ENCODE peak calls at places on chromosomes 13 and 19, in four cellular contexts. U is mucosa of descending colon, R is foreskin fibroblast, I is stomach. L is an unnamed sample.

GRCh38 chr13:37645181-37645580 is 46.6 kb upstream of the POSTN start:
- DNase-seq in U (no peak), R (no peak), I (no peak), L (no peak)

GRCh38 chr19:15251749-15252397 is 19.6 kb upstream of the EPHX3 start:
- DNase-seq in U (peak), R (peak), I (peak), L (no peak)

GRCh38 chr13:50955212-50955611 is 45.6 kb downstream of the RNASEH2B start:
- DNase-seq in U (no peak), R (no peak), I (no peak), L (no peak)

GRCh38 chr13:49298903-49299605 is 51.3 kb downstream of the CDADC1 start:
- DNase-seq in U (no peak), R (no peak), I (no peak), L (no peak)

GRCh38 chr13:96730676-96731075 is 263.6 kb downstream of the OXGR1 start:
- DNase-seq in U (no peak), R (no peak), I (no peak), L (no peak)

GRCh38 chr19:5045015-5045414 is 76.1 kb downstream of the KDM4B start:
- DNase-seq in U (no peak), R (no peak), I (no peak), L (no peak)

GRCh38 chr13:47112205-47112896 is 215.5 kb upstream of the HTR2A start:
- DNase-seq in U (no peak), R (peak), I (no peak), L (no peak)

GRCh38 chr19:23882493-23882892 is 32.2 kb upstream of the ZNF726 start:
- DNase-seq in U (no peak), R (peak), I (peak), L (no peak)

GRCh38 chr19:18123819-18124218 is 26.2 kb downstream of the MAST3 start:
- DNase-seq in U (no peak), R (no peak), I (no peak), L (no peak)

GRCh38 chr13:30572859-30573275 is 44.9 kb upstream of the USPL1 start:
- DNase-seq in U (no peak), R (peak), I (no peak), L (no peak)

GRCh38 chr13:35092251-35092650 is 150.2 kb downstream of the NBEA start:
- DNase-seq in U (no peak), R (no peak), I (no peak), L (no peak)

GRCh38 chr13:91162180-91162579 is 185.3 kb upstream of the MIR17HG start:
- DNase-seq in U (no peak), R (no peak), I (no peak), L (no peak)

GRCh38 chr19:5705552-5705951 is 14.4 kb downstream of the LONP1 start:
- DNase-seq in U (no peak), R (no peak), I (no peak), L (peak)

GRCh38 chr13:76380436-76381065 is 505.7 kb downstream of the KCTD12 start:
- DNase-seq in U (no peak), R (no peak), I (no peak), L (no peak)

GRCh38 chr13:23922005-23922932 is 25.0 kb upstream of the C1QTNF9B start:
- DNase-seq in U (no peak), R (no peak), I (no peak), L (no peak)

GRCh38 chr13:104357174-104357573 is 1291.0 kb upstream of the SLC10A2 start:
- DNase-seq in U (no peak), R (no peak), I (no peak), L (no peak)

GRCh38 chr13:78589206-78589605 is 14.1 kb downstream of the POU4F1 start:
- DNase-seq in U (no peak), R (no peak), I (no peak), L (no peak)

GRCh38 chr13:53089951-53090350 is 61.3 kb downstream of the OLFM4 start:
- DNase-seq in U (no peak), R (no peak), I (no peak), L (no peak)

GRCh38 chr19:43596842-43597461 is 557 bp downstream of the ZNF576 start:
- DNase-seq in U (no peak), R (no peak), I (no peak), L (no peak)

GRCh38 chr19:43595605-43595998 is 332 bp downstream of the IRGQ start:
- DNase-seq in U (peak), R (no peak), I (no peak), L (no peak)

GRCh38 chr19:43594081-43594697 is 1.7 kb downstream of the IRGQ start:
- DNase-seq in U (no peak), R (no peak), I (no peak), L (no peak)

GRCh38 chr19:43594710-43595604 is 977 bp downstream of the IRGQ start:
- DNase-seq in U (peak), R (peak), I (peak), L (no peak)

DNA sequence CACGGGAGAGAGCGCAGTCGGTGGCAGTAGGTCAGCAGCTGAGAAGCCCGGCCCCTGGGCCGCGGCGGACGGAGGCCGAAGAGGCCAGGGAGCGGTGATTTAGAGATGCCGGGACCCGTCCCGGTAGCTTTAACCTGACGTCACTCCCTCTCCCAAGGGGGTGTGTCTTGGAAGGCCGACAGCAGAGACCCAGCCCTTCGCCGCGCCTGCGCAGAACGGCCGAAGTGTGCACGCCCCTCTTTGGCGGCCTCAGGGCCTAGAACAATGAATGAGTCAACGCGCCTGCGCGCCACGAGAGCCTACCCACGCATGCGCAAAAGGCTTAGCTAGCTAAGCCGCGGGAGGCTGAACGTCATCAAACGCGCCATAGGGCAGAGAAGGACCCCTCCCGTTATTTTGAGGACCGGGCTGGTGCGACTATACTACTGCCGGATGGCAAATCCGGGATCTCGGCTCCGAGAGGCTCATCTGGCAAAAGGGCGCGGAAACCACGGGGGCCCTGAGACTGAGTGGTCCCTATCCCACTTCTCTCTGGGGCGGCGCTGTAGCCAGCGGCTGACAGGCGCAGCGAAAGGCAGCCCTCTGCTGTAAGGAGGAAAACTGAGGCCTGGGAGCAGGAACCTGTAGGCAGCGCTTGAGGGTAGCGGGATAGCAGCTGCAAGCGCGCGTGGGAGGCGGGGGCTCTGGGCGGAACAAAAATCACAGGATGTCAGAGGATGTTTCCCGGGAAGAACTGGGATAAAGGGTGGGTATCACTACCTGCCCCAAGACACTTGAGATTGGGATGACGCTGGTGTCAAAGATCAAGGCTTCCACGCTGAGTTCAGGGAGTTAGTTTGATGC is at the start of the genes IRGQ and ZNF576:
- DNase-seq in U (peak), R (peak), I (peak), L (peak)
- TF ChIP-seq CTCF in U (peak), R (no peak), I (no peak), L (no peak)

GRCh38 chr19:42199440-42200115 is 17.9 kb downstream of the DEDD2 start:
- DNase-seq in U (peak), R (no peak), I (peak), L (no peak)

GRCh38 chr19:42198676-42199439 is 18.6 kb downstream of the DEDD2 start:
- DNase-seq in U (peak), R (no peak), I (peak), L (no peak)

GRCh38 chr19:42202290-42202867 is 15.1 kb downstream of the DEDD2 start:
- DNase-seq in U (no peak), R (no peak), I (no peak), L (no peak)

GRCh38 chr19:42201489-42202289 is 15.8 kb downstream of the DEDD2 start:
- DNase-seq in U (peak), R (no peak), I (peak), L (no peak)

DNA sequence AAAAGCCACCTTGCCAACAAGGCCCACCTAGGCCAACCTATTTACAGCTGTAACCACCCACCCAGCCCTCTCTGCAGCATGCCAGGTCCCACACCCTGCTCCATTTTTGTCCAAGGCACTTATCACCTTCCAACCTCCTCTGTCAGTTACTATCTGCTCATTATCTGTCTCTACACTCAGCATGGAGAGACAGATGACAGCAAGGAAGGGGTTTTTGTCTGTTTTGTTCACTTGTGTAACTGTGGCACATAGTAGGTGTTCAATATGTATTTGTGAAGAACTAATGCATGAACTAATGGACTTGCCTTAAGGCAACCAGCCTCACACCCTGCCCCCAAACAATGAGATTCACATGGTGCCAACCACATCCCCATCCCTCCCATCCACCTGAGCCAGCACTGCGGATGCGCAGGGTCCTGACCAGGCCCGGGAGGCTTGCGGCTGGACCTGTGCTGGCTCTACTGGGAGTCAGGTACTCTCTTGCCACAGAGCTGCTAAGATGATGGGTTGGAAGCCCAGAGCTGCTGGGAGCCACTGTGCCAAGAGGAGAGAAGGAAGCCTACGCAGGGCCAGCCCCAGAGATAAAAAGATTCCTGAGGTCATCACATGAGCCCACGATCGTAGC is 17.2 kb downstream of the DEDD2 start:
- DNase-seq in U (no peak), R (no peak), I (no peak), L (no peak)
- TF ChIP-seq CTCF in U (no peak), R (no peak), I (no peak), L (no peak)

DNA sequence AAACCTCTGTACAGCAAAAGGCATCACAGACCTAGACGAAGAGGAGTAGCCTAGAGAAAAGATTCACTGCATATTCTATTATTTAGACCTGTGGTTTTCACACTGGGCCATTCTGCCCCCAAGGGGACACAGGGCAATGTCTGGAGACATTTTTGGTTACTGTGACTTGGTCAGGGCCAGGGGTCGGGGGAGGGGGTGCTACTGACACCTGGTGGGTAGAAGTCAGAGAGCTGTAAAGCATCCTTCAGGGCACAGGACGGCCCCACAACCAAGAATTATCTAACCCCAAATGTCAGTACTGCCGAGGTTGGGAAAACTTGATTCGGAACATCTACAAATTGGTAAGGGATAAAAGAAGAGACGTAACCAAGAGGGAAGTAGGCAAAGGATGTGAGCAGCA is 11.3 kb downstream of the ELAVL1 start:
- DNase-seq in U (no peak), R (no peak), I (no peak), L (no peak)
- TF ChIP-seq CTCF in U (no peak), R (no peak), I (no peak), L (no peak)

DNA sequence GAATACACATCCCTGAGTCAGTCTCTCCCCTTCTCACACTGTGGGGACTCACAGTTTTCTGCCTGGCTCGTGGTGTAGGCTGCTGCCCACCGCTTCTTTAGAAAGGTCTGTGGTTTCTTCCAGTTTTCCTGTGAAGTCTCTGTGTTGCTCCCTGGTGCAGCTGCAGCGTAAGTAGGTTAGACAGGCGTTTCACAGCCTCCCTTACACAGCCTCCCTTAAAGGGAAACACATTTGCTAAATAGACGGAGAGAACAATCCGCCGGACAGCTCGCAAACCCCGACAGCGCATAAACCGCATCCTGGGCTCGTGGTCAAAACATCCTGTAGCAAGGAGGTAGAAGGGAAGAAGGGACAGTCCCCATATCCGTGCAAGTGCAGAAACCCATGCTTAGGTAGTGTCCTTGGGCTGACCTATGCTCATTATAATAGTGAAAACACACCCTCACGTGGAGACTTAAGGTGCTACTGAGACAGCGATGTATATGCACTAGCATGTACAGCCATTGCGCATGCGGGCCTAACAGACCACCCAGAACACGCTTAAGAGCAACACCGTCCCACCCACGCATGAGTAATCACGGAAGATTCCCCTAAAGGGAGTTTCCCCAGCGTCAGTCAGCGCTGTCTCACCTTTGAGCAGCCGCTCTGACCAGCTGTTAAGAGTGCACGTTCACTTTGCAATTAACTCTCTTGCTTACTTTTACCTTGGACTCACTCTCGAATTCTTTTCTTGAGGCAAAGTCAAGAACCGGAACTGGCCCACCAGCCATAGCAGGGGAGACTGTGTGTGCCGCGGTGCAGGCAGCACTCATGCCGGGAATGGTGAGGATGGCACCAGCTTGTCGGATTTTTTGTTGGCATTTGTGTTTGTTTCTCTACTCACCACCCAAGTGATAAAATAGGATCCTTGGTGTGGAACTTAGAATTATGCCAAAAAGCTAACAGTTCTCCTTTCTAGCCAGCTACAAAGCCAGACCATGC is 16.6 kb downstream of the SIGLEC8 start:
- DNase-seq in U (peak), R (no peak), I (peak), L (no peak)
- TF ChIP-seq CTCF in U (no peak), R (no peak), I (no peak), L (no peak)

DNA sequence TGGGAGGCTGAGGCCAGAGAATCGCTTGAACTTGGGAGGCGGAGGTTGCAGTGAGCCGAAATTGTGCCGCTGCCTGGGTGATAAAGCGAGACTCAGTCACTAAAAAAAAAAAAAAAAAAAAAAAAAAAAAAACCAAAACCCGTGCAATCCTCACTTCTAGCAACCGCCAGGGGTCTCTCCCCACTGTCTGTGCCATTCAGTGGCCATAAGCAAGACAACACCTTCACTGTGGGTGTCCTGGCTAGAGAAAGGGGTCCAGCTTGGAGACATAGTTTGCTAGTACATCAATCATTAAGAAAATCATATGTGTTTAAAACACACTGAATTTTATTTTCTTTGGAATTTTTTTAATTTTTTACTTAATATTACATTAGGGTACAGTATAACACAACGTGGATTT is 68.2 kb downstream of the RASL11A start:
- DNase-seq in U (no peak), R (no peak), I (no peak), L (no peak)
- TF ChIP-seq CTCF in U (no peak), R (no peak), I (peak), L (no peak)

GRCh38 chr13:101695870-101696516 is 243.5 kb downstream of the ITGBL1 start:
- DNase-seq in U (no peak), R (peak), I (no peak), L (no peak)
- TF ChIP-seq CTCF in U (no peak), R (no peak), I (no peak), L (no peak)

GRCh38 chr19:8004001-8004400 is 1.4 kb downstream of the ELAVL1 start:
- DNase-seq in U (no peak), R (no peak), I (no peak), L (no peak)
- TF ChIP-seq CTCF in U (no peak), R (no peak), I (no peak), L (no peak)

GRCh38 chr19:34343751-34344150 is 21.2 kb upstream of the GPI start:
- DNase-seq in U (no peak), R (no peak), I (no peak), L (no peak)

GRCh38 chr19:34348899-34349487 is 16.0 kb upstream of the GPI start:
- DNase-seq in U (no peak), R (no peak), I (no peak), L (no peak)

GRCh38 chr19:34347561-34348165 is 17.3 kb upstream of the GPI start:
- DNase-seq in U (no peak), R (no peak), I (no peak), L (no peak)

GRCh38 chr19:34341935-34342680 is 22.9 kb upstream of the GPI start:
- DNase-seq in U (no peak), R (no peak), I (no peak), L (no peak)

GRCh38 chr19:34345934-34346333 is 19.1 kb upstream of the GPI start:
- DNase-seq in U (no peak), R (peak), I (peak), L (peak)
- TF ChIP-seq CTCF in U (peak), R (peak), I (peak), L (peak)

GRCh38 chr19:19777692-19778091 is 43.9 kb downstream of the ZNF506 start:
- DNase-seq in U (no peak), R (no peak), I (no peak), L (no peak)
- TF ChIP-seq CTCF in U (no peak), R (no peak), I (no peak), L (no peak)

L was measured in D721Med.